ENCODE peak calls at places on chromosomes 11 and 22, in six cellular contexts. One of them, this sample, is unnamed.

GRCh38 chr11:6629892-6630631 is 10.8 kb upstream of the TPP1 start:
- DNase-seq in T-helper 1 cell: no peak
- DNase-seq in colonic mucosa: peak; percentile 54
- DNase-seq in posterior vena cava: no peak
- DNase-seq in fibroblast of lung: no peak
- DNase-seq in RWPE1: no peak
- DNase-seq in this sample: peak; percentile 68

GRCh38 chr22:36075724-36076123 is 47.1 kb upstream of the RBFOX2 start:
- DNase-seq in T-helper 1 cell: no peak
- DNase-seq in colonic mucosa: no peak
- DNase-seq in posterior vena cava: peak; percentile 9
- DNase-seq in fibroblast of lung: no peak
- DNase-seq in RWPE1: no peak
- DNase-seq in this sample: no peak

GRCh38 chr22:40237241-40237640 is 59.5 kb downstream of the TNRC6B start:
- DNase-seq in T-helper 1 cell: no peak
- DNase-seq in colonic mucosa: no peak
- DNase-seq in posterior vena cava: no peak
- DNase-seq in fibroblast of lung: no peak
- DNase-seq in RWPE1: no peak
- DNase-seq in this sample: no peak

GRCh38 chr11:77206264-77207018 is 78.4 kb downstream of the MYO7A start:
- DNase-seq in T-helper 1 cell: no peak
- DNase-seq in colonic mucosa: no peak
- DNase-seq in posterior vena cava: peak; percentile 71
- DNase-seq in fibroblast of lung: no peak
- DNase-seq in RWPE1: no peak
- DNase-seq in this sample: peak; percentile 73

GRCh38 chr11:78952866-78953265 is 378.2 kb upstream of the NARS2 start:
- DNase-seq in T-helper 1 cell: no peak
- DNase-seq in colonic mucosa: no peak
- DNase-seq in posterior vena cava: no peak
- DNase-seq in fibroblast of lung: no peak
- DNase-seq in RWPE1: no peak
- DNase-seq in this sample: no peak

GRCh38 chr11:120324932-120325810 is at the start of gene TLCD5:
- DNase-seq in T-helper 1 cell: peak; percentile 25
- DNase-seq in colonic mucosa: no peak
- DNase-seq in posterior vena cava: peak; percentile 89
- DNase-seq in fibroblast of lung: peak; percentile 66
- DNase-seq in RWPE1: no peak
- DNase-seq in this sample: peak; percentile 88

GRCh38 chr11:699753-700152 is 4.1 kb downstream of the TMEM80 start:
- DNase-seq in T-helper 1 cell: no peak
- DNase-seq in colonic mucosa: no peak
- DNase-seq in posterior vena cava: no peak
- DNase-seq in fibroblast of lung: no peak
- DNase-seq in RWPE1: no peak
- DNase-seq in this sample: no peak

GRCh38 chr11:125591659-125592304 is 870 bp upstream of the STT3A start:
- DNase-seq in T-helper 1 cell: no peak
- DNase-seq in colonic mucosa: peak; percentile 47
- DNase-seq in posterior vena cava: no peak
- DNase-seq in fibroblast of lung: peak; percentile 25
- DNase-seq in RWPE1: peak; percentile 34
- DNase-seq in this sample: peak; percentile 65

GRCh38 chr11:20226936-20227335 is 66.7 kb upstream of the DBX1 start:
- DNase-seq in T-helper 1 cell: no peak
- DNase-seq in colonic mucosa: no peak
- DNase-seq in posterior vena cava: no peak
- DNase-seq in fibroblast of lung: peak; percentile 2
- DNase-seq in RWPE1: no peak
- DNase-seq in this sample: no peak

GRCh38 chr11:27263046-27263445 is 100.0 kb downstream of the CCDC34 start:
- DNase-seq in T-helper 1 cell: no peak
- DNase-seq in colonic mucosa: no peak
- DNase-seq in posterior vena cava: no peak
- DNase-seq in fibroblast of lung: no peak
- DNase-seq in RWPE1: no peak
- DNase-seq in this sample: no peak

GRCh38 chr11:69215784-69216415 is 60.2 kb downstream of the SMIM38 start:
- DNase-seq in T-helper 1 cell: no peak
- DNase-seq in colonic mucosa: no peak
- DNase-seq in posterior vena cava: peak; percentile 29
- DNase-seq in fibroblast of lung: peak; percentile 52
- DNase-seq in RWPE1: peak; percentile 58
- DNase-seq in this sample: peak; percentile 83